ENCODE peak calls at places on chromosomes 5 and 9, in nine cellular contexts. X, V, W, G, F, J, C, H and D are unnamed samples.

GRCh38 chr5:148469446-148470062 is 85.8 kb downstream of the FBXO38 start:
- DNase-seq in X (no peak), V (no peak), W (no peak), G (no peak), F (no peak), J (peak; percentile 76), C (no peak), H (peak; percentile 97), D (peak; percentile 60)

GRCh38 chr5:135232958-135233357 is 166.1 kb downstream of the MACROH2A1 start:
- DNase-seq in X (peak; percentile 26), V (no peak), W (no peak), G (no peak), F (no peak), J (no peak), C (no peak), H (no peak), D (peak; percentile 28)

GRCh38 chr5:14309199-14309598 is 166.1 kb downstream of the TRIO start:
- DNase-seq in X (no peak), V (no peak), W (no peak), G (no peak), F (no peak), J (no peak), C (no peak), H (no peak), D (no peak)

GRCh38 chr9:91163773-91164471 is 197.8 kb downstream of the AUH start:
- DNase-seq in X (no peak), V (no peak), W (no peak), G (no peak), F (no peak), J (no peak), C (peak; percentile 35), H (no peak), D (no peak)

GRCh38 chr9:97504381-97505216 is 3.1 kb downstream of the TMOD1 start:
- DNase-seq in X (no peak), V (no peak), W (no peak), G (no peak), F (no peak), J (peak; percentile 57), C (no peak), H (no peak), D (no peak)

GRCh38 chr5:175202461-175203065 is 241.4 kb downstream of the DRD1 start:
- DNase-seq in X (no peak), V (no peak), W (no peak), G (no peak), F (no peak), J (peak; percentile 71), C (no peak), H (peak; percentile 65), D (no peak)

GRCh38 chr5:122738088-122738487 is 36.8 kb upstream of the SNX2 start:
- DNase-seq in X (no peak), V (no peak), W (no peak), G (no peak), F (no peak), J (no peak), C (no peak), H (peak; percentile 23), D (no peak)

GRCh38 chr5:138083702-138084101 is at the start of gene WNT8A:
- DNase-seq in X (no peak), V (no peak), W (no peak), G (no peak), F (no peak), J (no peak), C (no peak), H (no peak), D (no peak)

GRCh38 chr9:127549771-127550170 is 62.3 kb upstream of the STXBP1 start:
- DNase-seq in X (no peak), V (no peak), W (no peak), G (no peak), F (no peak), J (no peak), C (no peak), H (no peak), D (no peak)

GRCh38 chr9:81683214-81683613 is 6.1 kb downstream of the TLE1 start:
- DNase-seq in X (no peak), V (no peak), W (no peak), G (no peak), F (no peak), J (no peak), C (no peak), H (no peak), D (no peak)

GRCh38 chr5:163005949-163006348 is 431.4 kb upstream of the CCNG1 start:
- DNase-seq in X (no peak), V (no peak), W (no peak), G (peak; percentile 21), F (no peak), J (no peak), C (no peak), H (peak; percentile 72), D (no peak)

GRCh38 chr5:96993760-96994159 is 57.9 kb downstream of the LNPEP start:
- DNase-seq in X (no peak), V (no peak), W (no peak), G (no peak), F (no peak), J (no peak), C (no peak), H (no peak), D (no peak)

GRCh38 chr5:178941361-178941760 is 363 bp downstream of the ZNF454 start:
- DNase-seq in X (peak; percentile 64), V (no peak), W (no peak), G (no peak), F (no peak), J (no peak), C (no peak), H (no peak), D (peak; percentile 39)

DNA sequence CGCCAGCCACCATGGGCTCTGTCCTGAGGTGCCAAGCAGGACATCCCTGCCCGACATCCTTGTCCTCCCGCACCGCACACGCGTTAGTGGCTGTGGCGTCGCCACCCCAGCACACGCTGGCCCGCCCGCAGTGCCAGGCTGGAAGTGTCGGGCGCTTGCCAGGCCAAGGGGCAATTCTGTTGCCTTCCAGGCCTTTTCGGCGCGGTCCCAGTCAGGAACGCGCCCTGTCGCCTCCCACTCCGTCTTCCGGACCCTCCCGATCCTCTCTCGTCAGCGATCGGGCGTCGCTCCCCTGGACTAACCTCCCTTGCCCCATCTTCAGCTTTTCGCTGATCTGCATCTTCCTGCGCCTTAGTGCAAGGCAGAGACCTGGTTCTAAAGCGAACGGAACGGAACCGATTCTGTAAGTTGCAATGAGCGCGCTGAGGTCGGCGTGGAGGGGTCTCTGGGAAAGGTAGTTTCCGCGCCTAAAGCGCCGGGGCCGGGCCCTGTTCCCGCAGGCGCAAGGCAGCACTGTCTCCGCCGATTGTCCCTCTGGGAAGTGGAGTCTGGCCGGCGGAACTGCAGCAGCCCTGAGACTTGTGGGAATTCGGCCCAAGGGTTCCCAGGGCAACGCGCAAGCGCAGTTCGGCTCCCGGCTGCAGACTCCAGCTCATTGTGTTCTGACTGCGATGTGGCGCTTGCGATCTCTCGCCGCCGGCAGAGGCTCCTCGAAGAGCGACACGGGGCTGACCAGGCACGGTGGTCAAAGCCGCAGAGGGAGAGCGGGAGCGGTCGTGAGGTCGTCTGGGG is at the start of gene ZNF454:
- DNase-seq in X (peak; percentile 97), V (no peak), W (no peak), G (peak; percentile 98), F (peak; percentile 94), J (peak; percentile 62), C (peak; percentile 82), H (no peak), D (peak; percentile 95)
- H3K4me3 ChIP-seq in X (peak within 1 kb of the TSS; percentile 63), V (no peak within 1 kb of the TSS), W (no peak within 1 kb of the TSS), G (peak within 1 kb of the TSS; percentile 88), F (peak within 1 kb of the TSS; percentile 89), J (peak within 1 kb of the TSS; percentile 68), C (peak within 1 kb of the TSS; percentile 62), H (no peak within 1 kb of the TSS), D (peak within 1 kb of the TSS; percentile 55)

DNA sequence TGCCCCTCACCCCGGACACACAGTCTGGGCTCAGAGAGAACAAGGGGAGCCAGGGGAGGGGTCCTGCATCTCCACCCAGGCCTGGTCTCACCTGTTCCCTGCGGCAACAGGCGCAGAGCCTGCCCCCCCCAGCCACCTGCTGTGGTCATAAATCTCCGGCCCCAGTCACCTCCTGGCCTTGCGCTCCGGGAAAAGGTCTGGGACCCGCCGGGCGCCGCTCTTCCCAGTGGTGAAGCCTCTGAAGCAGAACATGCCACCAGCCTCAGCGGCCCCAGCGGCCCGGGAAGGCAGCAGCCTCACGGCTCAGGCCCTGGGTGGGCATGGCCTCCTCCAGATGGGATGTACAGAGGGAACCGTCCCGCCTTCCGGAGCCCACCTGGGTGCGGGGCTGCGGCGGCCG is 20.6 kb downstream of the NOTCH1 start:
- DNase-seq in X (no peak), V (no peak), W (no peak), G (no peak), F (no peak), J (no peak), C (no peak), H (no peak), D (no peak)
- H3K4me1 ChIP-seq in X (no peaks in the 10 kb centered on the region), V (peaks cover 36% of the 10 kb centered on the region), W (peaks cover 17% of the 10 kb centered on the region), G (peaks cover 8% of the 10 kb centered on the region), F (peaks cover 21% of the 10 kb centered on the region), J (peaks cover 2% of the 10 kb centered on the region), C (peaks cover 98% of the 10 kb centered on the region), H (no peaks in the 10 kb centered on the region), D (peaks cover 75% of the 10 kb centered on the region)

DNA sequence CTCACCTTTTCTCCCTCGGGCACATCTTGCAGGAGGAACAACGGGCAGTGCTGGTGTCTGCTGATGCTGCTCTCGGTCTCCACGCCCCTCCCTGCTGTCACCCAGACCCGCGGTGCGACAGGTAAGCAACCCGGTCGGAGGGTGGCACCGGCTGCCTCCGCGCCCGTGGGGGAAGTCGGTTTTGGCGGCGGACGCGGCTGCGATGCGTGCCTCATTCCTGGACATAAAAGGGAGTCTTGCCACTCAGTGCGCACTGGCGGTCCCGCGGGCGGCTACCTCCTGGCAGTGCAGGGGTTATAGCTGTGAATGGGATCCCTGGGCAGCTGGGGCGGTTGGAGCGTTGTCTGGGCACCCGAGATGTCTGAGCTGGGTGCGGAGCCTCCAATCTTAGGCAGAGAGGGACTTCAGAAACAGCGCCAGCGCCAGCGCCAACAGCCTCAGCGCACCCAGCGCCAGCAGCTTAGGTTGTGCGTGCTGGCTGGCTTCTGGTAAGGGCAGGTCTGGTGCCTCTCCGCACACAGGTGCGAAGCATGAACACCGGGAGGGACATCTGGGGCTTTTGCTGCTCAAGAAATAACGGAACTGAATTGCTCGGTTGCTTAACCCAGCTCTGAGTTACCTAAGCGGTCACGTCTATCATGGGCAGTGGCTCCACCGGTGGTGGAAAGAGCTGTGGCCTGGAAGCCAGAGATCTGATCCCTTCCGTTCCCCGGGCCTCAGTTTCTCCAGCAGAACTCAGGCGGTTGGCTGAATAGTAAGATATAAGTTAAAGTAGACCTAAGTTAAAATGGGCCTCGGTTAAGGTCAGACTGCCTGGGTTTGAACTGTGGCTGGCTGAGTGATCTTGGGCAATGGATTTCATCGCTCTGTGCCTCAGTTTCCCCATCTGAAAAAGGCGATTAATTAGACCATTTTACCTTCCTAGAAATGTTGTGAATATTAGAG is 695 bp downstream of the COL15A1 start:
- DNase-seq in X (peak; percentile 69), V (no peak), W (no peak), G (peak; percentile 71), F (no peak), J (no peak), C (no peak), H (no peak), D (peak; percentile 34)
- H3K4me3 ChIP-seq in X (peak overlapping the region; percentile 63), V (no peak overlapping the region), W (no peak overlapping the region), G (peak overlapping the region; percentile 82), F (peak overlapping the region; percentile 65), J (peak overlapping the region; percentile 99), C (peak overlapping the region; percentile 41), H (peak overlapping the region; percentile 61), D (peak overlapping the region; percentile 70)

DNA sequence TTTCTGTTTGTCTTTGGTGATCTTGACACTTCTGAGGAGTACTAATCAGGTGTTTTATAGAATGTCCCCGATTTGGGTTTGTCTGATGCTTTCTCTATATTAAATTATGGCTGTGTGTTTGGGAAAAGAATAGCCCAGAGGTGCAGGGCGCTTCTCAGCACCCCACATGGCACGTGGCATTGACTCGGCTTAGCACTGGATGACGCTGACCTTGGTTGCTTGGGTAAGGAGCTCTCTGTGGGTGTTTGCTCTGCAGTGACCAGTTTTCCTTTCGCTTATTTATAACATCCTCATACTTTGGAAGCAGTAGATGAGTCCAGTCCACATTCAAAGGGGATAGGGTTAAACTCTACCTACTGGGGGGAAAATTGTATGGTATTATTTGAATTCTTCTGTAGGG is 12.5 kb upstream of the FAM120AOS start:
- DNase-seq in X (no peak), V (no peak), W (no peak), G (no peak), F (no peak), J (no peak), C (no peak), H (no peak), D (no peak)
- H3K4me1 ChIP-seq in X (peaks cover 16% of the 10 kb centered on the region), V (peaks cover 12% of the 10 kb centered on the region), W (peaks cover 68% of the 10 kb centered on the region), G (peaks cover 72% of the 10 kb centered on the region), F (peaks cover 6% of the 10 kb centered on the region), J (peaks cover 15% of the 10 kb centered on the region), C (peaks cover 97% of the 10 kb centered on the region), H (peaks cover 25% of the 10 kb centered on the region), D (peaks cover 7% of the 10 kb centered on the region)